ENCODE peak calls at places on chromosomes 16 and 17, in six cellular contexts. D, L, U, F, X and H are unnamed samples.
A peak's percentile ranks its signal among the peaks of the same experiment; 100 is the strongest.

GRCh38 chr17:59652119-59652518 is 32.4 kb downstream of the CLTC start:
- DNase-seq in X (peak; percentile 57), D (no peak), U (peak; percentile 79), F (no peak), L (peak; percentile 89), H (peak; percentile 11)

GRCh38 chr17:67779098-67779672 is 46.1 kb upstream of the BPTF start:
- DNase-seq in U (peak; percentile 47), D (peak; percentile 52), X (peak; percentile 92), L (peak; percentile 92), F (peak; percentile 10), H (peak; percentile 58)

GRCh38 chr16:28846933-28847273 is 755 bp upstream of the TUFM start:
- DNase-seq in F (no peak), D (no peak), U (no peak), L (no peak), X (no peak), H (no peak)

GRCh38 chr16:15973460-15973859 is 24.0 kb downstream of the ABCC1 start:
- DNase-seq in U (no peak), X (no peak), F (no peak), D (no peak), L (no peak), H (no peak)

GRCh38 chr16:75116081-75116910 is at the start of gene LDHD:
- DNase-seq in X (peak; percentile 66), U (peak; percentile 62), L (peak; percentile 61), D (peak; percentile 89), F (peak; percentile 89), H (peak; percentile 41)

GRCh38 chr16:12803203-12804093 is at the start of gene CPPED1:
- DNase-seq in U (peak; percentile 95), D (peak; percentile 96), L (peak; percentile 91), F (no peak), X (peak; percentile 94), H (peak; percentile 93)

GRCh38 chr16:4351880-4352279 is 759 bp upstream of the PAM16 start:
- DNase-seq in L (peak; percentile 52), X (no peak), D (no peak), F (no peak), U (peak; percentile 47), H (peak; percentile 28)

GRCh38 chr16:67398546-67399217 is 5.4 kb upstream of the TPPP3 start:
- DNase-seq in D (no peak), F (no peak), X (no peak), L (no peak), U (no peak), H (no peak)

GRCh38 chr16:79509221-79509631 is 91.3 kb downstream of the MAF start:
- DNase-seq in D (no peak), U (no peak), L (no peak), X (no peak), F (no peak), H (no peak)

GRCh38 chr16:66298006-66298405 is 68.5 kb upstream of the CDH5 start:
- DNase-seq in U (no peak), X (no peak), D (no peak), F (no peak), L (no peak), H (no peak)

GRCh38 chr16:15517743-15518142 is 83.4 kb downstream of the BMERB1 start:
- DNase-seq in F (no peak), U (no peak), D (no peak), X (no peak), L (no peak), H (no peak)

GRCh38 chr17:151886-152859 is 14.8 kb downstream of the SCGB1C2 start:
- DNase-seq in L (no peak), U (no peak), D (peak; percentile 27), F (no peak), X (peak; percentile 21), H (no peak)

GRCh38 chr17:14301761-14302401 is 1.0 kb downstream of the HS3ST3B1 start:
- DNase-seq in U (peak; percentile 54), F (peak; percentile 6), L (peak; percentile 47), X (peak; percentile 67), D (peak; percentile 75), H (peak; percentile 49)

GRCh38 chr17:14300628-14301278 is at the start of gene HS3ST3B1:
- DNase-seq in U (peak; percentile 100), L (peak; percentile 100), D (peak; percentile 99), F (peak; percentile 97), X (peak; percentile 100), H (peak; percentile 99)

GRCh38 chr17:14302421-14303099 is 1.7 kb downstream of the HS3ST3B1 start:
- DNase-seq in X (peak; percentile 90), L (peak; percentile 71), D (peak; percentile 90), F (peak; percentile 82), U (peak; percentile 86), H (peak; percentile 86)

GRCh38 chr17:14299261-14300093 is 1.4 kb upstream of the HS3ST3B1 start:
- DNase-seq in D (peak; percentile 71), X (peak; percentile 72), F (peak; percentile 30), L (peak; percentile 61), U (peak; percentile 69), H (no peak)

DNA sequence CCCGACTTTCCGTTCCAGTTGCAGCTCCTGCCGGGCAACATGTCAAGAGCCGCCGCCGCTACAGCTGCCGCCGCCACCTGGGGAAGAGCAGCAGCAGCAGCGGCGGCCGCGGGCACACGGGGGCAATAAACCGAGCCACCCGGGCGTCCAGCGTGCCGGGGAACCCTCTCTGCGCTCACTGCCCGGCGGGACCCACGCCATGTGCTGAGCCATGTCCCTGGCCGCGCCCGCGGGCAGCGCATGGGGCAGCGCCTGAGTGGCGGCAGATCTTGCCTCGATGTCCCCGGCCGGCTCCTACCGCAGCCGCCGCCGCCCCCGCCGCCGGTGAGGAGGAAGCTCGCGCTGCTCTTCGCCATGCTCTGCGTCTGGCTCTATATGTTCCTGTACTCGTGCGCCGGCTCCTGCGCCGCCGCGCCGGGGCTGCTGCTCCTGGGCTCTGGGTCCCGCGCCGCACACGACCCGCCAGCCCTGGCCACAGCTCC is 439 bp downstream of the HS3ST3B1 start:
- DNase-seq in L (no peak), F (peak; percentile 40), U (no peak), X (peak; percentile 42), D (no peak), H (no peak)
- TF ChIP-seq CTCF in L (no peak), F (no peak), U (no peak), X (no peak), D (peak; percentile 6), H (no peak)

GRCh38 chr16:6335072-6335471 is 997.6 kb upstream of the RBFOX1 start:
- DNase-seq in D (no peak), X (peak; percentile 17), U (no peak), L (peak; percentile 1), F (peak; percentile 18), H (no peak)
- TF ChIP-seq CTCF in D (no peak), X (peak; percentile 58), U (peak; percentile 36), L (peak; percentile 38), F (peak; percentile 59), H (no peak)

DNA sequence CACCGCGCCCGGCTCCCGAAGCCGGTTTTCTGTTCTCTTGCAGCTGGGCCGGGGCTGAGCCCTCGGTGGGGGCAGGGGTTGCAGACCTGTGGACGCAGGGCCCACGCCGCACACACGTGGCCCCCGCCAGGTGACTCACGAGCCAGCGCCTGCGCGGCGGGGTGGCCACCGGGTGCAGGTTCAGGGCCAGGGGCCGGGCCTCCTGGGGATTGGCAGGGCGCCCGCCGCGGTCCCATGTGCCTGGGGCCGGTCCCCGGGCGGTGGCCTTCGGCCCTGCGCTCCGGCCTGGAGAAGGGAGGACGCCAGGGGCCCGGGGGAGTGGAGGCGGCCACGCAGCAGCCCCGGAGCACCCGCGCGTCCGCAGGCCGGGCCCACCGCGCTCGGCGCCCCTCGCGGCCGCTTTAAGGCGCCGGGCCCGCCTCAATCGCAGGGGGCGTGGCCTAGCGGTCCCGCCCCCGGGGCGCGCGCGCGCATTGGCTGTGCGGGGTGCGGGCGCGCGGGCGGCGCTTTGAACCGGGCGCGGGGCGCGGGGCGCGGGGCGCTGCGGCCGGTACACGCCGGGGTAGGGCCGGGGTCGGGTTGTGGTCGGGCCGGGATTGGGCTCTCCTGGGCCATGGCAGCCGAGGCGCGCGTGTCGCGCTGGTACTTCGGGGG is at the start of gene SLC25A10:
- DNase-seq in U (peak; percentile 52), D (peak; percentile 92), F (peak; percentile 92), X (peak; percentile 72), L (peak; percentile 63), H (peak; percentile 85)
- TF ChIP-seq CTCF in U (no peak), D (no peak), F (no peak), X (no peak), L (no peak), H (no peak)

DNA sequence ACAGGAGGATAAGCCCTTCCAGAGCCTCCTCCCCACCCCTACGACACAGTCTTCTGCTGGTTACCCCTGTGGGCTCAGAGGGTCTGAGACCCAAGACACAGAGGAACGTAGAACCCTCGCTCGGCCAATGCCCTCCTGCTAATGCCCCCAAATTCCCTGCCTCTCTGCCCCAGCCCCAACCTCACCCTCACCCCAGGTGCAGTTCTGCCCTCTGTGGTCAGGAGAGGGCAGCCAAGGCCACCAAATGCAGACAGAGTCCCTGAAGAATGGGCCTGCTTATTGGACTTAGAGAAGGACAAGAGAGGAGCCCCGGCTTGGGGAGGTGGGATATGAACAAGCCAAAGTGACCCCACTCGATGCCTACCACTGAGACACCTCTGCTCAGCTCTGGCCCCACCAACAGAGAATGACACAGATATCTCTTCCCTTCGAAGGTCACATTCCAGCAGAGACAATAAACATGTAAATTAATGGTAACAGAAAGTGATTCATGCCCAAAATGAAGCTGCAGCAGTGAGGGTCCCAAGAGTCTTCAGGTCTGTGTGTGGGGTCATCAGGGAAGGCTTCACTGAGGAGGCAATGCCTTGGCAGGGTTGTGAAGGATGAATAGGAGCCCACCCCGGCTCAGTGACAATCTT is 80.9 kb upstream of the CCL1 start:
- DNase-seq in F (peak; percentile 35), D (no peak), U (no peak), X (no peak), L (no peak), H (no peak)
- TF ChIP-seq CTCF in F (no peak), D (no peak), U (peak; percentile 16), X (no peak), L (no peak), H (peak; percentile 36)